ENCODE peak calls at places on chromosomes 7 and 10, in seven cellular contexts. X, U, O, C, E, I and K are unnamed samples.

GRCh38 chr7:82288769-82289535 is 154.6 kb downstream of the CACNA2D1 start:
- DNase-seq in E (no peak), I (no peak), U (no peak), X (no peak), O (no peak), C (no peak), K (no peak)

GRCh38 chr7:66832531-66833351 is 88.3 kb upstream of the TMEM248 start:
- DNase-seq in I (no peak), X (no peak), O (no peak), C (no peak), E (no peak), U (no peak), K (no peak)

GRCh38 chr7:129730159-129730558 is 118.6 kb downstream of the NRF1 start:
- DNase-seq in X (no peak), E (no peak), I (no peak), C (no peak), U (no peak), O (no peak), K (no peak)

GRCh38 chr10:113754768-113755167 is 3.3 kb downstream of the PLEKHS1 start:
- DNase-seq in C (no peak), X (no peak), I (no peak), O (no peak), E (no peak), U (no peak), K (no peak)

GRCh38 chr7:25849361-25850184 is 302.4 kb upstream of the NFE2L3 start:
- DNase-seq in C (no peak), I (no peak), U (no peak), X (no peak), E (no peak), O (no peak), K (no peak)

GRCh38 chr7:122394512-122394911 is 90.0 kb upstream of the FEZF1 start:
- DNase-seq in I (no peak), C (no peak), O (no peak), U (no peak), E (no peak), X (no peak), K (no peak)

GRCh38 chr7:129457101-129457500 is 22.9 kb downstream of the STRIP2 start:
- DNase-seq in X (no peak), O (no peak), E (no peak), U (no peak), I (no peak), C (no peak), K (no peak)

GRCh38 chr7:79523426-79523825 is 70.0 kb upstream of the MAGI2 start:
- DNase-seq in O (no peak), I (no peak), E (no peak), U (no peak), X (no peak), C (no peak), K (no peak)

GRCh38 chr7:7209412-7210050 is 27.2 kb downstream of the C1GALT1 start:
- DNase-seq in X (peak; percentile 17), E (no peak), C (no peak), O (no peak), I (no peak), U (no peak), K (no peak)

GRCh38 chr7:80729586-80730320 is 91.3 kb downstream of the CD36 start:
- DNase-seq in O (no peak), C (no peak), E (no peak), X (no peak), U (no peak), I (no peak), K (no peak)

GRCh38 chr10:104784452-104784851 is 143.4 kb downstream of the SORCS3 start:
- DNase-seq in E (no peak), U (no peak), O (no peak), X (no peak), I (peak; percentile 23), C (no peak), K (no peak)

GRCh38 chr7:5831196-5831595 is 49.4 kb upstream of the OCM start:
- DNase-seq in I (no peak), E (no peak), U (no peak), X (no peak), C (no peak), O (no peak), K (no peak)

GRCh38 chr10:62805139-62806092 is 896 bp downstream of the ADO start:
- DNase-seq in E (no peak), I (peak; percentile 70), O (peak; percentile 69), C (no peak), X (peak; percentile 39), U (no peak), K (no peak)

GRCh38 chr10:74333174-74333573 is 182.2 kb downstream of the ADK start:
- DNase-seq in E (no peak), C (no peak), O (peak; percentile 15), U (no peak), X (no peak), I (no peak), K (no peak)

GRCh38 chr10:124508070-124508667 is 46.5 kb downstream of the LHPP start:
- DNase-seq in C (no peak), O (no peak), U (no peak), E (no peak), X (no peak), I (no peak), K (no peak)

GRCh38 chr10:117421985-117422384 is 46.7 kb upstream of the PDZD8 start:
- DNase-seq in I (no peak), E (no peak), C (no peak), X (no peak), U (no peak), O (no peak), K (no peak)

GRCh38 chr10:59063491-59063890 is 113.0 kb upstream of the PHYHIPL start:
- DNase-seq in U (no peak), E (no peak), X (no peak), C (no peak), I (no peak), O (no peak), K (no peak)

GRCh38 chr10:33252794-33253203 is 81.7 kb downstream of the NRP1 start:
- DNase-seq in U (no peak), O (no peak), I (no peak), X (no peak), C (no peak), E (no peak), K (no peak)

GRCh38 chr7:38482521-38482920 is 148.7 kb downstream of the AMPH start:
- DNase-seq in E (no peak), I (no peak), U (no peak), O (no peak), C (no peak), X (no peak), K (no peak)

GRCh38 chr10:17430647-17431355 is 23.6 kb downstream of the ST8SIA6 start:
- DNase-seq in X (peak; percentile 51), U (no peak), I (peak; percentile 74), O (peak; percentile 61), E (peak; percentile 59), C (no peak), K (peak; percentile 45)

GRCh38 chr7:127040042-127040441 is 212.7 kb downstream of the GRM8 start:
- DNase-seq in O (no peak), C (no peak), U (no peak), I (no peak), E (no peak), X (no peak), K (no peak)

GRCh38 chr10:100747826-100748231 is 2.4 kb downstream of the PAX2 start:
- DNase-seq in O (peak; percentile 71), C (no peak), X (no peak), U (no peak), E (no peak), I (no peak), K (no peak)

GRCh38 chr10:91229683-91230082 is 9.2 kb downstream of the PCGF5 start:
- DNase-seq in C (no peak), O (no peak), I (no peak), E (no peak), X (no peak), U (no peak), K (no peak)
- H3K9me3 ChIP-seq in C (no peaks in the 10 kb centered on the region), O (no peaks in the 10 kb centered on the region), I (no peaks in the 10 kb centered on the region), E (no peaks in the 10 kb centered on the region), X (no peaks in the 10 kb centered on the region), U (no peaks in the 10 kb centered on the region), K (no peaks in the 10 kb centered on the region)

GRCh38 chr7:262251-262572 is 27.8 kb upstream of the FOXL3 start:
- DNase-seq in E (peak; percentile 4), X (no peak), I (no peak), O (no peak), C (no peak), U (no peak), K (no peak)
- H3K9me3 ChIP-seq in E (peaks cover 7% of the 10 kb centered on the region), X (peaks cover 12% of the 10 kb centered on the region), I (no peaks in the 10 kb centered on the region), O (peaks cover 6% of the 10 kb centered on the region), C (no peaks in the 10 kb centered on the region), U (peaks cover 23% of the 10 kb centered on the region), K (no peaks in the 10 kb centered on the region)

GRCh38 chr7:4093492-4093891 is 588.6 kb upstream of the FOXK1 start:
- DNase-seq in I (no peak), U (no peak), O (no peak), E (no peak), C (no peak), X (no peak), K (no peak)
- H3K9me3 ChIP-seq in I (no peaks in the 10 kb centered on the region), U (peaks cover 9% of the 10 kb centered on the region), O (peaks cover 4% of the 10 kb centered on the region), E (peaks cover 14% of the 10 kb centered on the region), C (no peaks in the 10 kb centered on the region), X (no peaks in the 10 kb centered on the region), K (no peaks in the 10 kb centered on the region)

DNA sequence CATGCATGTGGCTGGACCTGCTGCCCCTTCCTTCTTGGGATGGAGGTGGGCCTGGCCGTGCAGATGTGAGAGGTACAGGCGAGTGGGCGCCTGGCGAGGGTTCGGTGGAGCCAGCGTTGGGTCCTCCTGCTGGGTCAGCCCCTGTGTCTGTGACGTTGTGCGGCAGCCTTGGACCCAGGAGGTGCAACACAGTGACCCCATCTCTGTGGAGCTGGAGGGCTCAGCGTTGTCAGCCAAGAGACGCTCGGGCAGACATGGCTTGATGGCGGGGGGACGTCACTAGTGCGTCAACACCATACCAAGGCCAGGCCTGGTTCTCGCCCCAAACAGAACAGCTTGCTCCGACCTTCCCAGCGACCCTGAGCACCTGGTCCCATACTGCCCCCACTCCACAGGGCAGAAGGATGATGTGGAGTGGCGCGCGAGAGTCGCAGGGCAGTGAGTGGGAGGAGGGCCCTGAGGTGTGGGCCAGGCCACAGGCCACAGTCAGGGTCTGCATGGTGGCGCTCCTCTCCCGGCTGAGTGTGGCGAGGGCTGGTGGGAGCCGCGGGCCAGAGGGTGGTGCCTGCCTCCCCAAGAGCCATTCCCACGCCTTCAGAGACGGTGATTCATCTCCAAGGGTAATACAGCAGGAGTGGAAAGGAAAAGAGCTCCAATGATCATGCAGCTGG is 184.4 kb downstream of the DNAJB6 start:
- DNase-seq in X (no peak), E (no peak), C (no peak), O (no peak), I (no peak), U (no peak), K (no peak)
- H3K9me3 ChIP-seq in X (no peaks in the 10 kb centered on the region), E (no peaks in the 10 kb centered on the region), C (no peaks in the 10 kb centered on the region), O (no peaks in the 10 kb centered on the region), I (no peaks in the 10 kb centered on the region), U (no peaks in the 10 kb centered on the region), K (no peaks in the 10 kb centered on the region)

DNA sequence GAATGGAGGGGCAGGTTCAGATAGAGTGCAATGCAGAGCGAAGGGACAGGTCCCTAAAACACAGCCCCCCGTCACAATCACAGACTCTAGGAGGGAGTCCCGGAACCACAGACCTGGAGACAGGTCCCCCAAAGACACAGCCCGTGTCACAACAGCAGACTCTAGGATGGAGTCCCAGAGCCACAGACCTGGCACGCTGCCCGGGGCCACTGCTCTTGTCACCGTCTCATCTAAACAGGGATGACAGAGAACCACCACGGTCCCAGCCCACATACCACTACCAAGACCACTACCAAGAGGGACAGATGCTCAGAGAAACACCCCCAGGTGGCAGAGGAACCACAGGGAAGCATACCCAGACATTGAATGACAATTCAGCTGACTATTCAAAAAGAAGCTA is 183.9 kb downstream of the TCERG1L start:
- DNase-seq in C (no peak), E (no peak), U (no peak), X (no peak), I (no peak), O (peak; percentile 48), K (no peak)
- H3K9me3 ChIP-seq in C (no peaks in the 10 kb centered on the region), E (no peaks in the 10 kb centered on the region), U (peaks cover 4% of the 10 kb centered on the region), X (no peaks in the 10 kb centered on the region), I (no peaks in the 10 kb centered on the region), O (no peaks in the 10 kb centered on the region), K (no peaks in the 10 kb centered on the region)

GRCh38 chr7:101739757-101740398 is 77.5 kb upstream of the CUX1 start:
- DNase-seq in C (no peak), X (no peak), U (no peak), I (no peak), E (no peak), O (no peak), K (no peak)
- H3K9me3 ChIP-seq in C (no peaks in the 10 kb centered on the region), X (peaks cover 4% of the 10 kb centered on the region), U (no peaks in the 10 kb centered on the region), I (no peaks in the 10 kb centered on the region), E (no peaks in the 10 kb centered on the region), O (no peaks in the 10 kb centered on the region), K (no peaks in the 10 kb centered on the region)